ENCODE peak calls at places on chromosomes 11 and 22, in four cellular contexts. M, I, N and U are unnamed samples.

GRCh38 chr11:121886005-121886739 is 229.8 kb downstream of the BLID start:
- DNase-seq in M (no peak), I (no peak), N (no peak), U (no peak)

GRCh38 chr11:11215944-11216343 is 137.1 kb downstream of the CSNK2A3 start:
- DNase-seq in M (no peak), I (no peak), N (no peak), U (no peak)

GRCh38 chr11:75376175-75376574 is 23.1 kb upstream of the RPS3 start:
- DNase-seq in M (no peak), I (peak; percentile 15), N (no peak), U (no peak)

GRCh38 chr11:122115520-122116343 is at the start of gene BLID:
- DNase-seq in M (peak; percentile 46), I (peak; percentile 54), N (no peak), U (peak; percentile 74)

GRCh38 chr11:95152878-95153856 is 63.5 kb downstream of the ENDOD1 start:
- DNase-seq in M (no peak), I (no peak), N (no peak), U (no peak)

GRCh38 chr11:35593143-35593542 is 25.1 kb upstream of the FJX1 start:
- DNase-seq in M (peak; percentile 83), I (peak; percentile 76), N (no peak), U (no peak)

GRCh38 chr11:27191061-27191460 is 150.4 kb downstream of the BBOX1 start:
- DNase-seq in M (no peak), I (no peak), N (no peak), U (no peak)

GRCh38 chr22:33117821-33118220 is 59.6 kb upstream of the SYN3 start:
- DNase-seq in M (no peak), I (no peak), N (no peak), U (no peak)

GRCh38 chr22:33986167-33986771 is 66.0 kb upstream of the LARGE1 start:
- DNase-seq in M (no peak), I (no peak), N (no peak), U (no peak)

GRCh38 chr22:22836635-22837034 is 51.0 kb upstream of the IGLL5 start:
- DNase-seq in M (no peak), I (no peak), N (no peak), U (no peak)

GRCh38 chr11:4994551-4994950 is at the start of gene OR51L1:
- DNase-seq in M (no peak), I (no peak), N (no peak), U (no peak)

GRCh38 chr11:13962562-13963168 is at the start of gene SPON1:
- DNase-seq in M (peak; percentile 15), I (peak; percentile 34), N (peak; percentile 75), U (peak; percentile 77)

GRCh38 chr11:78022397-78023396 is at the start of gene KCTD14:
- DNase-seq in M (no peak), I (no peak), N (no peak), U (no peak)

GRCh38 chr11:64787526-64788320 is 9.4 kb upstream of the SF1 start:
- DNase-seq in M (peak; percentile 33), I (peak; percentile 65), N (no peak), U (no peak)

GRCh38 chr22:24410110-24410856 is 17.1 kb upstream of the ADORA2A start:
- DNase-seq in M (peak; percentile 58), I (peak; percentile 67), N (no peak), U (no peak)

GRCh38 chr11:32088117-32088941 is 2.5 kb upstream of the RCN1 start:
- DNase-seq in M (peak; percentile 91), I (peak; percentile 81), N (no peak), U (no peak)

GRCh38 chr11:69335010-69335409 is 41.1 kb downstream of the MYEOV start:
- DNase-seq in M (no peak), I (no peak), N (no peak), U (no peak)

GRCh38 chr11:66478823-66479740 is 1.2 kb upstream of the DPP3 start:
- DNase-seq in M (peak; percentile 20), I (peak; percentile 59), N (no peak), U (no peak)

GRCh38 chr22:29914165-29914564 is 31.2 kb downstream of the MTMR3 start:
- DNase-seq in M (peak; percentile 83), I (peak; percentile 87), N (no peak), U (no peak)

GRCh38 chr11:122287401-122287800 is 171.4 kb upstream of the BLID start:
- DNase-seq in M (no peak), I (no peak), N (no peak), U (no peak)

GRCh38 chr11:69645801-69646492 is 5.0 kb downstream of the CCND1 start:
- DNase-seq in M (no peak), I (no peak), N (no peak), U (no peak)

GRCh38 chr22:27107824-27108223 is 450.4 kb downstream of the MIAT start:
- DNase-seq in M (peak; percentile 94), I (peak; percentile 91), N (no peak), U (no peak)

GRCh38 chr11:95514386-95515145 is 275.0 kb downstream of the FAM76B start:
- DNase-seq in M (no peak), I (no peak), N (no peak), U (no peak)

GRCh38 chr22:43376765-43377485 is 33.8 kb upstream of the SCUBE1 start:
- DNase-seq in M (no peak), I (no peak), N (no peak), U (no peak)

GRCh38 chr11:47202569-47202968 is 12.2 kb upstream of the DDB2 start:
- DNase-seq in M (no peak), I (no peak), N (no peak), U (no peak)

GRCh38 chr11:77471520-77472234 is 2.2 kb downstream of the PAK1 start:
- DNase-seq in M (no peak), I (no peak), N (no peak), U (no peak)

GRCh38 chr11:67304511-67305113 is 1.3 kb downstream of the SSH3 start:
- DNase-seq in M (no peak), I (no peak), N (no peak), U (no peak)

GRCh38 chr11:126051117-126051516 is 11.5 kb downstream of the CDON start:
- DNase-seq in M (no peak), I (no peak), N (no peak), U (no peak)

GRCh38 chr22:17369553-17370035 is 334 bp downstream of the CECR2 start:
- DNase-seq in M (no peak), I (peak; percentile 1), N (peak; percentile 57), U (peak; percentile 71)

GRCh38 chr11:109604506-109604905 is 182.5 kb downstream of the C11orf87 start:
- DNase-seq in M (no peak), I (no peak), N (no peak), U (no peak)

GRCh38 chr11:71286701-71287643 is 34.6 kb upstream of the SHANK2 start:
- DNase-seq in M (peak; percentile 92), I (peak; percentile 53), N (no peak), U (no peak)

GRCh38 chr11:72798361-72798760 is 4.5 kb upstream of the STARD10 start:
- DNase-seq in M (no peak), I (no peak), N (no peak), U (no peak)

GRCh38 chr11:8834379-8834778 is 76.6 kb upstream of the AKIP1 start:
- DNase-seq in M (no peak), I (peak; percentile 50), N (no peak), U (no peak)

GRCh38 chr11:1839924-1840779 is 1.4 kb downstream of the TNNI2 start:
- DNase-seq in M (no peak), I (no peak), N (no peak), U (no peak)

GRCh38 chr11:1837171-1838076 is 1.4 kb upstream of the TNNI2 start:
- DNase-seq in M (peak; percentile 28), I (peak; percentile 62), N (peak; percentile 67), U (peak; percentile 50)

GRCh38 chr11:1838077-1838425 is 730 bp upstream of the TNNI2 start:
- DNase-seq in M (no peak), I (no peak), N (no peak), U (no peak)

GRCh38 chr11:1839204-1839923 is 583 bp downstream of the TNNI2 start:
- DNase-seq in M (no peak), I (no peak), N (no peak), U (no peak)

DNA sequence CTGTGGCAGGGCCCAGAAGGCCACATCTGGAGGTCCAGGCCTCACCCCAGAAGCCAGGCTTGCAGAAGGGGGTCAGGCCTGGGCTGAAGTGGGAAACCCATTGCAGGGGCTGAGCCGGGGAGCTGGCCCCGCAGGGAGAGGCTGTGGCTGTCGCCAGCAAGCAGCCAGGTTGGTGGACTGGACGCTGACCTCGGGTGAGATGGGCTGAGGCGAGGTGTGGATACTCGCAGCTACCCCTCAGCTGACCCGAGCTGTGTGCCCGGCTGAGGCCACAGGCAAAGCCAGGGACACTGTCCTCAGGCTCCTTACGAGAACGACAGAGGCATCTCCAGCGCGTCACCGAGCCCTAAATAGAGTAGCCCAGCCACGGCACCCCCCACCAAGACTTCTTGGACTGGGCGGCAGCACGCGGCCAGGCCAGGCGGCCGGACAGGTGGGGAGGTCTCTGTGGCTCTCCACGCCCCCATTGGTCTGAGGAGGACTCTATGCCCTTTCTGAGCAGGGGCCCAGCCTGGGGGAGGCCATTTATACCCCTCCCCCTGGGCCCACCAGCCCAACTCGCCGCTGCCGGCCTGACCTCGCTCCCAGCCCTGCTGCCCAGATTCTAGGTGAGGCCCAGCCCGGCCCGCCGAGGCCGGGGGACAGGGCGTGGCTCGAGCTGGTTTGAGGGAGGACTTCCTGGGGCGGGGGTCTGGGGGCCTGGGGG is at the start of gene TNNI2:
- DNase-seq in M (no peak), I (no peak), N (no peak), U (no peak)
- H4K91ac ChIP-seq in M (no peak within 1 kb of the TSS), I (peak within 1 kb of the TSS; percentile 81), N (peak within 1 kb of the TSS; percentile 81), U (peak within 1 kb of the TSS; percentile 6)

GRCh38 chr11:117873828-117874125 is 2.7 kb downstream of the FXYD6 start:
- DNase-seq in M (no peak), I (no peak), N (no peak), U (no peak)
- H4K91ac ChIP-seq in M (no peak overlapping the region), I (no peak overlapping the region), N (no peak overlapping the region), U (no peak overlapping the region)

GRCh38 chr11:116055064-116055463 is 550.8 kb upstream of the CADM1 start:
- DNase-seq in M (no peak), I (no peak), N (no peak), U (no peak)
- H4K91ac ChIP-seq in M (no peak overlapping the region), I (no peak overlapping the region), N (no peak overlapping the region), U (no peak overlapping the region)

GRCh38 chr22:45870011-45870410 is 107.0 kb downstream of the WNT7B start:
- DNase-seq in M (no peak), I (no peak), N (no peak), U (no peak)

GRCh38 chr22:45872659-45873263 is 104.2 kb downstream of the WNT7B start:
- DNase-seq in M (no peak), I (no peak), N (no peak), U (no peak)

GRCh38 chr22:45868586-45869443 is 108.1 kb downstream of the WNT7B start:
- DNase-seq in M (no peak), I (no peak), N (no peak), U (no peak)

GRCh38 chr22:45869448-45869847 is 107.5 kb downstream of the WNT7B start:
- DNase-seq in M (no peak), I (no peak), N (no peak), U (no peak)

DNA sequence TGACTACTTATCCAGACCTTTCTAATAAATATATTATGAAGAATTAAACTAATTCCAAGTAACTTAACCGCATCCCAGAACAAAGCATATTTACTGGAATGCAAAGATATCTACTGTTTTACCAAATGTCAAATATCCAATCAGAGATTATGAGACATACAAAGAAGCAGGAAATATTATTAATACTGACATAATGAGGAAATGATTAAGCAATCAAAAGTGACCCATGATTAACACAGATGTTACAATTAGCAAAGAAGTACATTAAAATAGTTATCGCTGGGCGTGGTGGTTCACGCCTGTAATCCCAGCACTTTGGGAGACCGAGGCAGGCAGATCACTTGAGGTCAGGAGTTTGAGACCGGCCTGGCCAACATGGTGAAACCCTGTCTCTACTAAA is 105.2 kb downstream of the WNT7B start:
- DNase-seq in M (no peak), I (no peak), N (no peak), U (no peak)
- H4K91ac ChIP-seq in M (no peak overlapping the region), I (no peak overlapping the region), N (no peak overlapping the region), U (no peak overlapping the region)